ENCODE peak calls at places on chromosome 20, in six cellular contexts. L, O, T, R, S and X are unnamed samples.

GRCh38 chr20:63737940-63738686 is 1.5 kb upstream of the SLC2A4RG start:
- DNase-seq in L (no peak), O (no peak), T (no peak), R (peak; percentile 54), S (peak; percentile 22), X (peak; percentile 76)

GRCh38 chr20:35947489-35947888 is 6.8 kb downstream of the SCAND1 start:
- DNase-seq in L (peak; percentile 42), O (peak; percentile 56), T (peak; percentile 22), R (peak; percentile 68), S (no peak), X (no peak)

GRCh38 chr20:44209691-44210421 is 715 bp downstream of the OSER1 start:
- DNase-seq in L (no peak), O (no peak), T (no peak), R (peak; percentile 71), S (no peak), X (peak; percentile 68)

GRCh38 chr20:55057779-55058415 is 582.5 kb downstream of the DOK5 start:
- DNase-seq in L (no peak), O (no peak), T (peak; percentile 8), R (no peak), S (no peak), X (no peak)

GRCh38 chr20:58973179-58973578 is 7.9 kb upstream of the NELFCD start:
- DNase-seq in L (no peak), O (no peak), T (no peak), R (no peak), S (no peak), X (no peak)

GRCh38 chr20:43586641-43587040 is 4.1 kb upstream of the IFT52 start:
- DNase-seq in L (no peak), O (no peak), T (no peak), R (no peak), S (no peak), X (no peak)

GRCh38 chr20:10448270-10449156 is 13.4 kb downstream of the SLX4IP start:
- DNase-seq in L (no peak), O (no peak), T (no peak), R (peak; percentile 35), S (no peak), X (no peak)

GRCh38 chr20:17518339-17519052 is 12.7 kb downstream of the BFSP1 start:
- DNase-seq in L (no peak), O (no peak), T (no peak), R (peak; percentile 39), S (peak; percentile 74), X (no peak)

GRCh38 chr20:46174469-46175126 is 56.5 kb downstream of the CD40 start:
- DNase-seq in L (peak; percentile 13), O (peak; percentile 54), T (peak; percentile 30), R (peak; percentile 94), S (peak; percentile 87), X (peak; percentile 70)

GRCh38 chr20:40687384-40688128 is 1.5 kb downstream of the MAFB start:
- DNase-seq in L (no peak), O (no peak), T (peak; percentile 47), R (peak; percentile 79), S (no peak), X (no peak)

GRCh38 chr20:23086056-23086551 is at the start of gene CD93:
- DNase-seq in L (no peak), O (no peak), T (no peak), R (no peak), S (no peak), X (no peak)

GRCh38 chr20:23257848-23258746 is 92.5 kb upstream of the NXT1 start:
- DNase-seq in L (no peak), O (peak; percentile 74), T (peak; percentile 78), R (no peak), S (no peak), X (no peak)

GRCh38 chr20:63977392-63978276 is 1.8 kb downstream of the SAMD10 start:
- DNase-seq in L (no peak), O (peak; percentile 51), T (no peak), R (no peak), S (no peak), X (no peak)

GRCh38 chr20:9280654-9281053 is 211.8 kb downstream of the PLCB4 start:
- DNase-seq in L (no peak), O (no peak), T (no peak), R (no peak), S (no peak), X (no peak)

GRCh38 chr20:20317195-20318113 is 50.5 kb upstream of the INSM1 start:
- DNase-seq in L (no peak), O (no peak), T (no peak), R (no peak), S (no peak), X (no peak)

GRCh38 chr20:63538204-63539091 is 1.3 kb upstream of the PTK6 start:
- DNase-seq in L (no peak), O (peak; percentile 98), T (no peak), R (no peak), S (no peak), X (peak; percentile 95)

GRCh38 chr20:24027229-24027628 is 38.6 kb upstream of the GGTLC1 start:
- DNase-seq in L (no peak), O (peak; percentile 22), T (no peak), R (no peak), S (no peak), X (peak; percentile 43)

GRCh38 chr20:57685134-57685851 is 24.5 kb downstream of the PMEPA1 start:
- DNase-seq in L (no peak), O (no peak), T (no peak), R (no peak), S (no peak), X (no peak)

GRCh38 chr20:4369798-4370124 is 351.9 kb upstream of the PRND start:
- DNase-seq in L (no peak), O (no peak), T (no peak), R (no peak), S (no peak), X (no peak)

GRCh38 chr20:47241345-47241781 is 115.1 kb downstream of the ZMYND8 start:
- DNase-seq in L (no peak), O (no peak), T (no peak), R (no peak), S (no peak), X (no peak)

DNA sequence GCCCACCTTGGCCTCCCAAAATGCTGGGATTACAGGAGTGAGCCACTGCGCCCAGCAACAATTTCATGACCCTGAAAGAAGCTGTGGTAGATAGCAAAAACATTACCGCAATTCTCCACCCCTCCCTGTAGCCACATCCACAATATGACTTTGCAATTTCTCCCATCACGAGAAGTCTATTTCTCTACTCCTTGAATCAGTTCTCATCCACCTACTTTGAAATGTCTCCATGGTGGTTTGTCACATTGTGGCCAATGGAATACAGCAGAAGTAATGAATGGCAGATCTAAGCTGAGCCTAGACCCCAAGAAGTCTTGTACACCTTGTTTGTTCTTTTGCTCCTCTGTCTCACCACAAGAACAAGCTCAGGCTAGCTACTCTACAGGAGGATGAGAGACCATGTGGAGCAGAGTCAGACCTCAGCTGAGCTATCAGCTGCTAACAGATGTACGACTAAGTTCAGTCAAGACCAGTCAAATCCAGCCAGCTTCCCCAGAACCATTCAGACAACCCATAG is 6.3 kb downstream of the OXT start:
- DNase-seq in L (no peak), O (no peak), T (peak; percentile 69), R (no peak), S (peak; percentile 61), X (no peak)
- H3K9ac ChIP-seq in L (no peak overlapping the region), O (no peak overlapping the region), T (no peak overlapping the region), R (no peak overlapping the region), S (no peak overlapping the region), X (no peak overlapping the region)

DNA sequence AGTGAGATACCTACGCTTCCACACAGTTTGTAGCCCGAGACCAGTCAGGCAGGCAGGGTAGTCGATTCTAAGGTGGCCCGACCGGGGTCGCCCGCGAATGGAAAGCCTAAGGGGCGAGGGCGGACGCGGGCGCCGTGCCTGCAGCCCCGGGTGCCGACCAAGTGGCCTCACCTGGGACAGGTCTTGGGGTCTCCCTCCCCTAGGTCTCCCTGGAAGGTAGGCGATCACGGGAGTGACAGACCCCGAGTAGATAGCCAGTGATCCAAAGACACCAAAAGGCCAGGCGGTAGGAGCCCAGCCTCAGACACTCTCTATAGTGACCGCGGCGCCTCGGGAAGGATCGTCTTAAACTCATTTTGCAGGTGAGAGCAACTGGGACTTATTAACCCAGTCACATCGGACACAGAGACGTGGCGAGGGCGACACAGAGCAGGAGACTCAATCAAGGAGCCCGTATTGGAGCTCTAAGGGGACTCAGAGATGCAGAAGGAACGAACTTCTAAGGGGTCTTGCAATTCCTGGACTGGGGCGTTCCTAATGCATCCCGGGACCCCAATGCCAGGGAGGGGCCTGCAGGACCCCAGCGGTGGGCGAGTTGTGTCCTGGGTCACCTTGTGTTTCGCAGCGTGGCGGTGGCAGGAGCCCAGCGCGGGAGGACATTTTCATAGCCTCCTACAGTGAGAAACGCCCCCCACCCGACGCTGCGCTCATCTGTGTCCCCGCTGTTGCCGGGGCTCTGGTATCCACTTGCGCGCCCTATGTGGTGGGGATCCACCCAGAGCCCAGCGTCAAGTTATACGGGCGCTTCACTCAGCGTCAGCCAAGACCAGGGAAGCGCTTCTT is 2.1 kb upstream of the VSX1 start:
- DNase-seq in L (no peak), O (no peak), T (no peak), R (peak; percentile 76), S (no peak), X (no peak)
- TF ChIP-seq CTCF in L (no peak), O (no peak), T (no peak), R (peak; percentile 73), S (no peak), X (no peak)

DNA sequence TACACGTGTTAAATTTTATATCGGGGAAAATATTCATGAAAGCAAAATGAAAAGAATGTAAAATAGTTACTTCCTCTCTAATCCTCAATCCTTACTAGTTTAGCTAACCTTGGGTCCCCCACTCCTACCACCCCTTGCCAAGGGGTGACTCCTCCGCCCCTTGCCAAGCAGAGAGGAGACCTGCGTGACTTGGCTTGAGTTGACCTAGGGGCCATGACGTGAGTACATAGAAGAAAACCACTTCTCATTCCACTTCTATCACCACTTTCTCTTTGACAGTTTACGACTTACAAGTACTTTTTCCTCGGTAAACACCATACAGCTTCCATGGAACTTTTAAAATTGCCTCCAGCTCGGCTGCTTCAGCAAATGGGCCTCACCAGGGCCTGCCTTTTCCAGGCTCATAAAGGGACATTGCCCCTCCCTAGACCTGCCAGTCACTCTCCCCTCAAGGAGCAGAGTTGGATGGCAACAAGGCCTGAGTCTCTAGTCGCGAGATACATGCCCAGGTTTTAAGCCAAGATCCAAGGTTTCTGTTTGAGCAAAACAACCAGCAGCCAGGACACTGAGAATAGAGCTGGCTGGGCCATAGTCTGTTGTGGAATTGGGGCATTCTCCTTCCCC is 29.9 kb downstream of the SDCBP2 start:
- DNase-seq in L (no peak), O (no peak), T (no peak), R (no peak), S (no peak), X (no peak)
- H3K4me3 ChIP-seq in L (no peak overlapping the region), O (no peak overlapping the region), T (no peak overlapping the region), R (no peak overlapping the region), S (no peak overlapping the region), X (no peak overlapping the region)

GRCh38 chr20:48826064-48826463 is 1.7 kb downstream of the PREX1 start:
- DNase-seq in L (no peak), O (no peak), T (no peak), R (peak; percentile 89), S (no peak), X (no peak)
- H3K9ac ChIP-seq in L (no peak overlapping the region), O (no peak overlapping the region), T (no peak overlapping the region), R (no peak overlapping the region), S (peak overlapping the region; percentile 54), X (peak overlapping the region; percentile 58)

DNA sequence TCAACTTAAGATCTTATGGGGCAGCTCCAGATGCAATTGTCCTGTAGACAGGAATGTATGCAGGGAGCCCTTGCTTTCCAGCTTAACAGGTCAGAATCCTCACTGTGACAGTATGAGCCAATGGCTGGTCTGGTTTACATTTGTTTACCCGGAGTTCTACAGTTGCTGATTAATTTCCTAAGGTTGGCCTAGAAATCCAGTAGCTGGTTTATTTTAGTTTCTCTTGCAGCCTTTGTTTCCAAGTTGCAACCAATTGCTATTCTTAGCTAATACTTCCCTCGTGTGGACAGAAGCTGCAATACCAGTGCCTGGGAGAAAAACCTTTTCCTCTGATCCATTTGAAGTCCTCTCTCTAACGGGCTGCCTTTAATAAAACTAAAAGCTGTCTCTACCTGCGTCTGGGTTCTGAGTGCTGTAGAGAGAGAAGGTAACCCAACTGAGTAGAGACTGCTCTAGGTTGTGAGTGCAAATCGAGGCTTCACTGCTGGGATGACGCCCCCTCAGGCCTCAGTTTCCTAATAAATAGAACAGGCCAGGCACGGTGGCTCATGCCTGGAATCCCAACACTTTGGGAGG is 45.9 kb downstream of the ZNF217 start:
- DNase-seq in L (peak; percentile 42), O (peak; percentile 95), T (peak; percentile 41), R (peak; percentile 77), S (peak; percentile 41), X (peak; percentile 46)
- TF ChIP-seq CTCF in L (peak; percentile 67), O (peak; percentile 99), T (peak; percentile 87), R (peak; percentile 98), S (peak; percentile 81), X (peak; percentile 74)